ENCODE peak calls at places on chromosome 7, in four cellular contexts. T is endothelial cell of umbilical vein, F is PC-9, L is MM.1S. P is an unnamed sample. For H3K9me3, the result is how much of the 10 kb centered on the place peaks cover.

GRCh38 chr7:97771576-97771975 is 39.7 kb downstream of the TAC1 start:
- DNase-seq in F (no peak), T (no peak), L (no peak), P (no peak)

GRCh38 chr7:27235387-27236052 is 7.1 kb upstream of the EVX1 start:
- DNase-seq in F (peak), T (no peak), L (no peak), P (no peak)

GRCh38 chr7:81715984-81716588 is 53.8 kb downstream of the HGF start:
- DNase-seq in F (no peak), T (peak), L (peak), P (no peak)

GRCh38 chr7:2120251-2120660 is 112.5 kb downstream of the MAD1L1 start:
- DNase-seq in L (no peak), T (no peak), F (no peak), P (no peak)

GRCh38 chr7:1823376-1824150 is 153.5 kb downstream of the ELFN1 start:
- DNase-seq in T (no peak), F (peak), L (no peak), P (no peak)

GRCh38 chr7:27364344-27364758 is 121.7 kb downstream of the EVX1 start:
- DNase-seq in F (peak), T (no peak), L (no peak), P (no peak)

GRCh38 chr7:65233409-65234034 is 140.1 kb upstream of the ZNF92 start:
- DNase-seq in F (no peak), T (no peak), L (peak), P (no peak)

GRCh38 chr7:140263277-140263676 is 86.5 kb upstream of the KDM7A start:
- DNase-seq in L (no peak), T (no peak), F (no peak), P (no peak)

GRCh38 chr7:100544949-100545635 is 6.1 kb downstream of the AGFG2 start:
- DNase-seq in F (peak), L (no peak), T (no peak), P (no peak)

GRCh38 chr7:35681630-35682029 is 13.3 kb downstream of the HERPUD2 start:
- DNase-seq in T (no peak), F (no peak), L (peak), P (no peak)

GRCh38 chr7:39428221-39428620 is 138.0 kb upstream of the YAE1 start:
- DNase-seq in L (no peak), F (no peak), T (peak), P (no peak)

GRCh38 chr7:2201686-2202360 is 30.9 kb downstream of the MAD1L1 start:
- DNase-seq in F (no peak), T (no peak), L (no peak), P (no peak)

GRCh38 chr7:44114586-44115310 is 8.6 kb downstream of the POLD2 start:
- DNase-seq in T (no peak), F (no peak), L (no peak), P (no peak)

GRCh38 chr7:121431996-121432395 is 35.9 kb upstream of the FAM3C start:
- DNase-seq in L (no peak), F (no peak), T (no peak), P (no peak)

GRCh38 chr7:151757274-151757673 is 119.6 kb downstream of the PRKAG2 start:
- DNase-seq in F (peak), T (no peak), L (no peak), P (no peak)

GRCh38 chr7:130888017-130888371 is 154.0 kb upstream of the KLF14 start:
- DNase-seq in L (no peak), F (no peak), T (no peak), P (no peak)

GRCh38 chr7:17434841-17435692 is 136.6 kb downstream of the AHR start:
- DNase-seq in T (no peak), F (no peak), L (no peak), P (no peak)

GRCh38 chr7:138478499-138478908 is 18.4 kb downstream of the TRIM24 start:
- DNase-seq in L (peak), T (no peak), F (peak), P (no peak)

GRCh38 chr7:117673367-117673766 is 193.5 kb downstream of the CFTR start:
- DNase-seq in T (no peak), L (no peak), F (no peak), P (no peak)

GRCh38 chr7:32043688-32044087 is 26.5 kb downstream of the PDE1C start:
- DNase-seq in F (no peak), L (no peak), T (no peak), P (no peak)

GRCh38 chr7:134908289-134908688 is 78.0 kb upstream of the AGBL3 start:
- DNase-seq in L (no peak), T (no peak), F (no peak), P (no peak)

GRCh38 chr7:37354661-37355131 is 94.0 kb downstream of the ELMO1 start:
- DNase-seq in T (peak), L (no peak), F (no peak), P (no peak)

GRCh38 chr7:131633342-131633843 is 77.0 kb upstream of the PODXL start:
- DNase-seq in F (peak), T (peak), L (no peak), P (no peak)

GRCh38 chr7:43869898-43870240 is 552 bp upstream of the MRPS24 start:
- DNase-seq in T (no peak), F (peak), L (no peak), P (no peak)

GRCh38 chr7:102913846-102914245 is 1.0 kb downstream of the LRRC17 start:
- DNase-seq in F (no peak), L (no peak), T (no peak), P (no peak)

GRCh38 chr7:111531993-111532392 is 30.3 kb downstream of the IMMP2L start:
- DNase-seq in T (no peak), L (no peak), F (no peak), P (no peak)

GRCh38 chr7:42843209-42843800 is 68.6 kb downstream of the C7orf25 start:
- DNase-seq in L (peak), T (peak), F (no peak), P (peak)

GRCh38 chr7:98107313-98107691 is 640 bp downstream of the LMTK2 start:
- DNase-seq in L (peak), T (peak), F (no peak), P (peak)

GRCh38 chr7:435518-436366 is 83.9 kb downstream of the PDGFA start:
- DNase-seq in F (no peak), T (peak), L (no peak), P (no peak)

GRCh38 chr7:130441408-130441854 is 615 bp upstream of the CEP41 start:
- DNase-seq in T (peak), L (peak), F (peak), P (peak)

GRCh38 chr7:135204271-135204872 is 7.0 kb downstream of the WDR91 start:
- DNase-seq in F (no peak), L (no peak), T (peak), P (no peak)

GRCh38 chr7:82067628-82068264 is 297.9 kb upstream of the HGF start:
- DNase-seq in T (no peak), L (no peak), F (no peak), P (no peak)

GRCh38 chr7:23618241-23618640 is 21.1 kb downstream of the CCDC126 start:
- DNase-seq in T (peak), L (no peak), F (no peak), P (no peak)

GRCh38 chr7:36096460-36097095 is 56.5 kb upstream of the EEPD1 start:
- DNase-seq in F (peak), T (peak), L (no peak), P (no peak)

GRCh38 chr7:73701357-73701995 is 18.0 kb downstream of the STX1A start:
- DNase-seq in F (peak), L (no peak), T (peak), P (peak)

GRCh38 chr7:86964973-86965726 is 94.3 kb downstream of the ELAPOR2 start:
- DNase-seq in T (no peak), L (no peak), F (no peak), P (no peak)

GRCh38 chr7:98555403-98555802 is 61.7 kb upstream of the NPTX2 start:
- DNase-seq in T (no peak), F (no peak), L (no peak), P (no peak)

GRCh38 chr7:91286432-91286831 is 22.2 kb downstream of the FZD1 start:
- DNase-seq in L (no peak), F (no peak), T (no peak), P (peak)

DNA sequence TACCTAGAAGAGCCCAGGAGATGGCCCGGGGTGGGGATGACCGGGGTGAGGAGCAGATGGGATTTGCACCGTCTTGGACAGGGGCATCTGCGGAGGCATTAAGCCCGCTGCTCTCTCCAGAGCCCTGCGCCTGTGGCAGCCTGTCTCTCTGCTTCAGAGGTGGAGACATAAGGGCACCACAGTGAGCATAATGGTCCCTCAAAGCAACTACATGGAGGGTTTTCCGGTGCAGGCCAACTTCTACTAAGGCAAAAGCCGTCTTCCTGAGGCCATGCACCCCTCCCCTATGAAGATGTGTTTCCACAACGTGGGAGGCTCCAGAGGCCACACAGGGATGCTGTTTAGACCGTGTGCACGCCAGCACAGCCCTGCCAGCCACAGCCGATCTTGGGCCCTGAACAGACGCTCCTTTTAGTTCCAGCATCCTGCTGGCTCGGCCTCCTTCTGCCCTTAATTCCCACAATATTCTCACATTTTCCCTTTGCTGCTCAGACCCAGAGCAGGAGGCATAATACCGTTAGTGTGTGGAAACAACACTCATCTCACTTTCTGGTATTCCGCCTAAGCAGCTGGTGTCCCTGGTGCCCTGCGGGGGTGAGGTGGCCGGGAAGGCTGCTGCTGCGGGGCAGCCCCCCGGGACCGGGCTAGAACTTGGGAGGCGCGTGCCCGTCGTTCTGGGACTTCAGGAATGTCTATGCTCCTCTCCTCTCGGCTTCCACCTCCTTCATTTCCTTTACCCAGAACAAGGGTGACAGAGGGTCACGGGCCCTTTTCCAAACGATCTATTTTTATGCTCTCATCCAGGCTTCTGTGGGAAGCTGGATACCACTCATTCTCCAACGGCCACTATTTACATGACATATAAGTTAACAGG is 266.9 kb downstream of the TNS3 start:
- DNase-seq in T (peak), L (no peak), F (no peak), P (no peak)
- H3K4me2 ChIP-seq in T (no peak), L (no peak), F (no peak), P (no peak)

GRCh38 chr7:157599491-157599890 is 262.7 kb downstream of the DNAJB6 start:
- DNase-seq in L (no peak), T (no peak), F (no peak), P (no peak)
- H3K9me3 ChIP-seq in L (under half), T (under half), F (under half), P (under half)

DNA sequence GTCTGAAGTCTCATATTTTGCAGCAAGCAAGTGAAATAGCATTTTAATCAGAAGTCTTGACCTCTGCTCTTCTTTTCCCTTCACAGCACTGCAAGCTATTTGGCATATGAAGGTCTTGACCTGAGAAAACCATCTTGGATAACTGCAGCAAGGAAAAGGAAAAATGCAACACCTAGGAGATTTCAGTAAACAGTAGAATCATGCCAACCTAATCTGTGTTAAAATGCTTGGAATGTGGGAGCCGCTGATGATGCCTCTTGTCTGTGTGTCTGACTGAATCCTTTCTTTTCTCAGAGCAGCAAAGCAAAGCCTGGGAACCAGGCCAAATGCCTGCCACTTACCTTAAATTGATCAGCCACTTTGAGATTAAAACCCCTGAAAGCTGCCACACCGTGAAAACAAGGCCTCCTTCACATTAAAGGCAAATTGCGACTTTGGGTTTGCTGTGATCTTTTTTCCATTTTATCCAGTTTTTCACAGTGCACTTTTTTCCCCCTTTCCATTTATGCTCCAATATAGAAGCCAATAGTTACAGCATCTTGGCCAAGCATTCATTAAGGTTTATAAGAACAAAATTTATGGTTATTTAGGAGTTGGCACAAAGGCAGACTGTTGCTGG is 80.5 kb upstream of the CDK6 start:
- DNase-seq in F (peak), T (no peak), L (no peak), P (no peak)
- H3K4me2 ChIP-seq in F (peak), T (no peak), L (no peak), P (no peak)

GRCh38 chr7:158263110-158263963 is 324.3 kb downstream of the PTPRN2 start:
- DNase-seq in T (no peak), L (no peak), F (no peak), P (no peak)
- H3K9me3 ChIP-seq in T (under half), L (under half), F (under half), P (under half)

GRCh38 chr7:85806321-85806720 is 619.5 kb upstream of the SEMA3D start:
- DNase-seq in F (no peak), T (no peak), L (no peak), P (no peak)
- H3K4me2 ChIP-seq in F (no peak), T (no peak), L (no peak), P (no peak)

DNA sequence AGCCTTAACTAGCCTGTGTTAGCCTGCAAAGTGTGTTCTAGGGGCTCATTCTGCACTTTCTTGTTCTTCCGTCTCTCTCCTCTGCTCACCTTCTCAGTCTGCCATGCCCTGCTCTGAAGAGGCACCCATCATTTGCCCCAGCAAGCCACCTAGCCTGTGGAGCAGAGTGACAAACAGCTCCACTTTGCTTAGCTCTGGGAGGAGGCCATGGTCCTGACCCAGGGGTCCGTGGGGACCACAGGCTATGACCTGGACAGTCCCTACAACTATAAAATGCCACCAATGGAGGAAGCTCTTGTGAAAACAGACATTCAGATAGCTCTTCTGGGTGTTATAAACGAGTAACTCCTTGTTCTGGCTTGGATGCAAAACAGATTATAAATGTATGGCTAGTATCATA is 1029.6 kb downstream of the CNTNAP2 start:
- DNase-seq in F (no peak), T (no peak), L (no peak), P (no peak)
- H3K9me3 ChIP-seq in F (under half), T (under half), L (under half), P (under half)

GRCh38 chr7:5630670-5631069 is 150.8 kb downstream of the RNF216 start:
- DNase-seq in L (no peak), T (no peak), F (no peak), P (no peak)
- H3K4me2 ChIP-seq in L (no peak), T (no peak), F (peak), P (no peak)

DNA sequence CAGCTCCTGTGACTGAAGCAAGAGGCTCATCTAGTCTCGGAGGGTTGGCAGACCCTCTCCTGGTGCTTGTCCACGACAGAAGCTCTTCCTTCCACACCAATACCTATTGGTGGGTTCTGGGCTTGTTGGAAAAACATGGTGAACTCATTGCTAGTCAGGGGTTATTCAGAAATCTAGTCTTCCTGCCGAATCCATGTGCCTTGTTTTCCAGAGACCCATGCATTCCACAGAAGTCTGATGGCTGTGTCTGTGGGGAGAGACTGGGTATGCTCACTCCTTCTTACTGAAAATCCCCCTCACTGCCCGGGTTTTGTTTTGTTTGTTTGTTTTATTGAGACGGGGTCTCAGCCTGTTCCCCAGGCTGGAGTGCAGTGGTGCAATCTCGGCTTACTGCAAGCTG is 138.3 kb downstream of the DNAJB6 start:
- DNase-seq in F (no peak), L (no peak), T (no peak), P (no peak)
- H3K9me3 ChIP-seq in F (under half), L (under half), T (under half), P (under half)

GRCh38 chr7:133491846-133492652 is 239.2 kb downstream of the EXOC4 start:
- DNase-seq in T (no peak), F (peak), L (no peak), P (peak)
- H3K4me2 ChIP-seq in T (no peak), F (no peak), L (no peak), P (no peak)

GRCh38 chr7:6675807-6676405 is 30.8 kb downstream of the ZNF12 start:
- DNase-seq in T (no peak), F (no peak), L (no peak), P (no peak)
- H3K9me3 ChIP-seq in T (under half), F (half or more), L (under half), P (half or more)